ENCODE peak calls at places on chromosomes 12 and 14, in ten cellular contexts. J, N, D, W, F, C, G, B, I and U are unnamed samples.

GRCh38 chr12:52086944-52087835 is 7.7 kb downstream of the SMIM41 start:
- DNase-seq in G (no peak), J (no peak), W (no peak), F (no peak), D (no peak), I (no peak), C (no peak), N (no peak), B (no peak), U (no peak)

GRCh38 chr12:56948881-56949280 is 8.5 kb downstream of the RDH16 start:
- DNase-seq in I (no peak), W (no peak), F (no peak), D (no peak), C (no peak), N (no peak), J (no peak), G (no peak), B (no peak), U (no peak)

GRCh38 chr14:86944434-86944833 is 1048.5 kb downstream of the GALC start:
- DNase-seq in B (no peak), W (no peak), N (no peak), F (no peak), G (no peak), J (no peak), C (no peak), D (no peak), I (no peak), U (no peak)

GRCh38 chr14:104403421-104404220 is 175.9 kb upstream of the C14orf180 start:
- DNase-seq in J (no peak), C (no peak), N (no peak), G (no peak), I (no peak), F (no peak), D (no peak), W (no peak), B (no peak), U (no peak)

GRCh38 chr14:43522191-43522590 is 984.9 kb downstream of the FSCB start:
- DNase-seq in F (no peak), N (no peak), W (no peak), D (no peak), G (no peak), J (no peak), B (no peak), I (no peak), C (no peak), U (no peak)

GRCh38 chr12:120126635-120127005 is 10.1 kb upstream of the RAB35 start:
- DNase-seq in F (peak; percentile 65), I (no peak), G (no peak), W (no peak), D (no peak), B (peak; percentile 43), J (no peak), N (no peak), C (no peak), U (no peak)

GRCh38 chr12:92063641-92064040 is 82.0 kb downstream of the BTG1 start:
- DNase-seq in B (no peak), D (no peak), C (no peak), W (no peak), N (no peak), I (no peak), G (no peak), J (no peak), F (no peak), U (no peak)

GRCh38 chr12:89421093-89421835 is 69.0 kb upstream of the DUSP6 start:
- DNase-seq in G (no peak), W (no peak), F (no peak), N (no peak), I (no peak), C (no peak), B (no peak), J (peak; percentile 20), D (no peak), U (no peak)

GRCh38 chr14:80211143-80212024 is at the start of gene DIO2:
- DNase-seq in F (peak; percentile 38), J (no peak), N (no peak), G (no peak), C (no peak), D (no peak), I (no peak), W (no peak), B (peak; percentile 42), U (no peak)
- H3K4me3 ChIP-seq in F (peak within 1 kb of the TSS; percentile 50), J (no peak within 1 kb of the TSS), N (no peak within 1 kb of the TSS), G (peak within 1 kb of the TSS; percentile 23), C (peak within 1 kb of the TSS; percentile 52), D (peak within 1 kb of the TSS; percentile 41), I (peak within 1 kb of the TSS; percentile 54), W (no peak within 1 kb of the TSS), B (peak within 1 kb of the TSS; percentile 55), U (peak within 1 kb of the TSS; percentile 48)

GRCh38 chr12:70609203-70609602 is 28.0 kb downstream of the PTPRB start:
- DNase-seq in B (no peak), N (no peak), I (no peak), C (no peak), F (peak; percentile 6), D (no peak), G (no peak), W (no peak), J (peak; percentile 7), U (no peak)
- H3K4me3 ChIP-seq in B (peak overlapping the region; percentile 67), N (peak overlapping the region; percentile 65), I (no peak overlapping the region), C (peak overlapping the region; percentile 80), F (peak overlapping the region; percentile 63), D (peak overlapping the region; percentile 63), G (peak overlapping the region; percentile 55), W (no peak overlapping the region), J (peak overlapping the region; percentile 37), U (peak overlapping the region; percentile 67)

GRCh38 chr14:99754141-99755067 is 38.8 kb upstream of the EML1 start:
- DNase-seq in G (no peak), F (peak; percentile 33), D (no peak), C (no peak), W (no peak), N (no peak), I (no peak), J (no peak), B (no peak), U (no peak)

GRCh38 chr14:99751539-99752485 is 41.4 kb upstream of the EML1 start:
- DNase-seq in G (no peak), J (no peak), W (no peak), F (peak; percentile 43), N (no peak), C (no peak), I (no peak), B (no peak), D (no peak), U (no peak)

GRCh38 chr14:99755068-99755405 is 38.2 kb upstream of the EML1 start:
- DNase-seq in G (no peak), C (no peak), I (no peak), W (no peak), N (no peak), J (no peak), F (no peak), B (no peak), D (no peak), U (no peak)

GRCh38 chr14:99752486-99753121 is 40.6 kb upstream of the EML1 start:
- DNase-seq in W (no peak), F (peak; percentile 72), N (peak; percentile 81), B (no peak), C (no peak), G (no peak), I (no peak), J (no peak), D (no peak), U (no peak)

DNA sequence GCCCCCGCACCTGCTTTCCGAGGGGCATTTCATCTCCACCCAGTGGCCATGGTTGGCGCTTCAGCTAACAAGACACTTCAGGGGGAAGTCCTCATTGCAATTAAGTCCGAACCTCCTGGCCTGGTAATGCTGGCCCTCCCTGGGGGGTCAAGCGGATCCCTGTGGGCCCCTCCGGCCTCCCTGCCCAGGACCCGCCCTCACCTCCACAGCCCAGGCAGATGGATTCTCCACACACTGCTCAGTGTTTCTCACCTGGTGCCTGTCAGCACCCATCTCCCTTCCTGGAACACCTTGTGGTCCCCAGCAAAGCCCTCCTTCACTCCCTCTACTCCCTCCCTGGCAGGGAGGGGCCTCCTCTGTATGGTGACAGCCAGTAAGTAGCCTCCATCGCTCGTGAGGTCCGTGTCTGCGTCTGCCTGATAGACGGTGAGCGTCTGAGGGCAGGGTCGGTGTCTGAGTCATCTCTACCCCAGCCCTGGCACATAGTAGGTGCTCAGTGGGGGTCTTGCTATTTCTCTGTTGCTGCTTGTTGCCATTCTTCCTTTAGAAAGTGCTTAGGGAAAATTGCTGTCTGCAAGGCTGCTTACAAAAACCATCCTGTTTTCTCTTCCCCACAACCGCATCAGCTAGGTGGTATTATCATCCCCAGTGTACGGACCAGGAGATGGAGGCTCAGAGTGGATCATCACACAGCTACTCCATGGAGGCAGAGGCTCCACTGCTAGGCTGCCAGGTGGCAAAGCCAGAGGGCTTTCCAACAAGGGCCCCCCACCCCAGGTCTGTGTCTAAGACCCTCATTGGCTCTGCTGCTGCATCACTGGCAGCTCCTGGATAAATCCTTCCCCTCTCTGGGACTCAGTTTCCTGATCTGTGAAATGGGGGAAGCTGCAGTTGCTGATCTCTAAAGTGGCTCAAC is 39.7 kb upstream of the EML1 start:
- DNase-seq in I (no peak), C (no peak), J (no peak), F (no peak), B (no peak), W (no peak), N (no peak), G (no peak), D (no peak), U (no peak)
- H3K4me3 ChIP-seq in I (no peak overlapping the region), C (no peak overlapping the region), J (no peak overlapping the region), F (no peak overlapping the region), B (no peak overlapping the region), W (no peak overlapping the region), N (no peak overlapping the region), G (no peak overlapping the region), D (no peak overlapping the region), U (no peak overlapping the region)

GRCh38 chr12:110532644-110533043 is 30.5 kb downstream of the RAD9B start:
- DNase-seq in N (no peak), C (no peak), J (no peak), I (no peak), W (no peak), G (no peak), B (no peak), D (no peak), F (no peak), U (no peak)

GRCh38 chr12:110530511-110530910 is 28.4 kb downstream of the RAD9B start:
- DNase-seq in G (no peak), W (no peak), N (no peak), I (no peak), C (no peak), J (peak; percentile 48), B (no peak), D (no peak), F (no peak), U (no peak)

GRCh38 chr12:110531741-110532333 is 29.7 kb downstream of the RAD9B start:
- DNase-seq in J (no peak), W (no peak), C (no peak), I (no peak), N (no peak), B (no peak), D (no peak), G (peak; percentile 50), F (peak; percentile 82), U (no peak)

GRCh38 chr12:110534811-110535210 is 32.7 kb downstream of the RAD9B start:
- DNase-seq in B (no peak), F (no peak), G (no peak), I (no peak), N (no peak), J (no peak), D (no peak), W (no peak), C (no peak), U (no peak)

DNA sequence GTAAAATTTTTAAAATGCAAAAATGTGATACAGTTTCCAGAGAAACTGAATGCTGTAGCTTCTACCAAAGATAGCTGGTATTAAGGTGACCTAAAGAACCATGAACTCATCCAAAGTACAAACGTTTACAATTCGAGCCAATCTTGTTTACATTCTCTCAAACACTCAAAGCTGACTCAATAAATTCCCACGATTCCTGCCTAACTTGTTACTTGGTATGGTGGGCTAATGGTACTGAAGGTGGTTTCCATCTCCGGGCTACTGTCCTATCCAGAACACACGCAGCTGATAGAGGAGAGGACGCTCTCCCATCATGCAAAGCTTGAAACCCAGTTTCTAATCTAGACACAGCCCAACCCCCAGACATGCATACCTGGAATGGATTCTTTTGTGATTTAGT is 31.5 kb downstream of the RAD9B start:
- DNase-seq in C (no peak), G (no peak), D (no peak), N (peak; percentile 47), F (no peak), W (no peak), J (no peak), I (peak; percentile 68), B (no peak), U (no peak)
- H3K4me3 ChIP-seq in C (no peak overlapping the region), G (no peak overlapping the region), D (no peak overlapping the region), N (no peak overlapping the region), F (no peak overlapping the region), W (no peak overlapping the region), J (no peak overlapping the region), I (no peak overlapping the region), B (no peak overlapping the region), U (no peak overlapping the region)